ENCODE peak calls at places on chromosomes 6 and 20, in seven cellular contexts. P is B cell, X is cardiac fibroblast, C is D721Med, K is uterus, Z is AG09319, L is sigmoid colon. A is an unnamed sample.

GRCh38 chr20:25252686-25253421 is 5.0 kb downstream of the PYGB start:
- DNase-seq in P (no peak), X (no peak), C (no peak), K (no peak), Z (no peak), L (no peak), A (peak)

GRCh38 chr6:150528648-150529285 is 70.9 kb upstream of the PLEKHG1 start:
- DNase-seq in P (no peak), X (peak), C (no peak), K (peak), Z (no peak), L (peak), A (no peak)

GRCh38 chr6:137341721-137342195 is 122.6 kb upstream of the IFNGR1 start:
- DNase-seq in P (peak), X (no peak), C (no peak), K (no peak), Z (peak), L (no peak), A (peak)

GRCh38 chr6:2667617-2668016 is 83.1 kb downstream of the MYLK4 start:
- DNase-seq in P (no peak), X (no peak), C (no peak), K (no peak), Z (no peak), L (no peak), A (no peak)

GRCh38 chr6:89372506-89372901 is 20.0 kb upstream of the UBE2J1 start:
- DNase-seq in P (no peak), X (no peak), C (no peak), K (no peak), Z (no peak), L (no peak), A (no peak)

GRCh38 chr6:162999575-163000285 is 272.0 kb downstream of the PACRG start:
- DNase-seq in P (no peak), X (peak), C (no peak), K (no peak), Z (no peak), L (no peak), A (no peak)

GRCh38 chr6:158011478-158011920 is 29.8 kb downstream of the SYNJ2 start:
- DNase-seq in P (no peak), X (peak), C (no peak), K (no peak), Z (no peak), L (no peak), A (no peak)

GRCh38 chr6:89048985-89049384 is 31.6 kb upstream of the PNRC1 start:
- DNase-seq in P (no peak), X (peak), C (no peak), K (no peak), Z (no peak), L (no peak), A (no peak)

GRCh38 chr6:127053032-127053908 is 65.2 kb upstream of the RSPO3 start:
- DNase-seq in P (no peak), X (peak), C (no peak), K (no peak), Z (no peak), L (no peak), A (no peak)

GRCh38 chr6:47153066-47153755 is 111.1 kb upstream of the ADGRF1 start:
- DNase-seq in P (no peak), X (peak), C (no peak), K (no peak), Z (no peak), L (no peak), A (peak)

GRCh38 chr6:9064156-9064555 is 628.8 kb upstream of the SLC35B3 start:
- DNase-seq in P (no peak), X (no peak), C (no peak), K (no peak), Z (no peak), L (no peak), A (no peak)

GRCh38 chr20:35431621-35432429 is 6.2 kb downstream of the GDF5 start:
- DNase-seq in P (no peak), X (no peak), C (no peak), K (no peak), Z (no peak), L (no peak), A (no peak)

GRCh38 chr20:19987046-19987445 is 30.1 kb upstream of the NAA20 start:
- DNase-seq in P (no peak), X (no peak), C (no peak), K (no peak), Z (no peak), L (no peak), A (no peak)

GRCh38 chr20:35006009-35006408 is 50.3 kb downstream of the MYH7B start:
- DNase-seq in P (no peak), X (no peak), C (no peak), K (peak), Z (no peak), L (peak), A (no peak)

GRCh38 chr6:121794630-121795029 is 359.2 kb downstream of the GJA1 start:
- DNase-seq in P (no peak), X (peak), C (no peak), K (no peak), Z (peak), L (no peak), A (no peak)

GRCh38 chr6:41237128-41237527 is 9.0 kb downstream of the TREML4 start:
- DNase-seq in P (no peak), X (no peak), C (no peak), K (no peak), Z (no peak), L (no peak), A (no peak)

DNA sequence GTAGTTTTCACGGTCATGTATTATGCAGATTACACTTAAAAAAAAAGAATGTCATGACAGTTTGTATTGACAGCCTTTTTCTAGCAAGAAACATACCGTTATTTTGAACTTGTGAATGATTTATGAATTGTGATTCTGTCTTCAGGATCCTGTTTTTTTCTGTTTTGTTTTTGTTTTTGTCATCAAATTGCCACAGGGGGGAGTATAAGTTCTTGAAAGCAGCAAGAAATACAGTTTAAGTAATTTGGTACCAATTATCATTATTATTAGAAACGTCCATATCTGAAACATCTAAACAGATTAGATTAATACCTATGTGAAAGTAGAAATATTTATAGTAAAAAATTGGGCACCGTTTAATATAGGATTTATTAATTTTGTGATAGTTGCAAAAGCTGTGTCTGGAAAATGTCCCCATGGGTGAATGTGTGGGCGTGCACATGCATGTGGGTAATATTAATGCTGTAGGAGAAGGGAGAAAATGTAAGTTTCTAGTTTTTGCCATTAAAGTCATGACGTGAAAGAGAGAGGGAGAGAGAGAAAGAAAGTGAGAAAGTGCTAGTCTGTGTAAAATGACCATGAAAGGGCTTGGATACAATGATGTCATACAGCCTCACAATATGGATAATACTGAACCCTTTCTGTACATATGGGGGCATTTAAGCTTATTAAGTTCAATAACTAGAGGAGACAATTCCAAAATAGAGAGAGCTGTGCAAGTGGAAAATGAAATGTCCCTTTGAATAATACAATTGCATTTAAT is 9.4 kb upstream of the CCN2 start:
- DNase-seq in P (no peak), X (peak), C (no peak), K (no peak), Z (no peak), L (no peak), A (no peak)
- TF ChIP-seq CTCF in P (peak), X (peak), C (no peak), K (peak), Z (peak), L (no peak), A (peak)

DNA sequence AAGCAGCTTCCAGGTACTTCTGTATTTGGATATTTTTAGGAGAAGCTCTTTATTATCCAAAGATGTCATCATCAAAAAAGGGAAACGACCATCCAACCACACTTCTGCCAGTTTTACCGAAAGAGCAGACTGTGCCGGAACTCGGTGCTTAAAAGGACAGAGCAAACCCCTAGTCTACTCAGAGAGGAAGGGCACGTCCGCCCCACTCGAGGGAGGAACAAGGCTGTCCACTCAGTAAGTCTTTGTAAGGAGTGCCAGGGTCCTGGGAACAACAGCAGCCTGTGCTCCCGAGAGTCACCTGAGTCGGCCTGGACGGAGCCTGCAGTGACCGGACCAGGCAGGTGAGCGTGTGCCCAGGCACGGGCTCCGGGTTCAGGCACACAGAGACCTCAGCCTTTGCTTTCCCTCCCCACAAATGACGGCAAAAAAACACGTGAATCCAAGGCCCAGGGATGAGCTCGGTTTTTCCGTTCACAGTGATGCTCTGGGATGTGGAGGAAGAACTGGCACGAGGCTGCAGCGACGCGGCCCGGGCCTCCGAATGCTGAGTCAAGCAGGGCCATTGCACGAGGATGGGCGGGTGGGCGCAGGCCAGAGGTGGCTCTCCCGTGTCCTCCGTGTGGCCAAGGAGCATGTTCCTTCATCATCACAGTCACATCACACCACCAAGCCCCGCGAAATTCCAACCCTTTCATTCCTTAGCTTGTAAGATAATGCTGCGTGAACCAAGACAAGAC is 17.4 kb upstream of the SLCO4A1 start:
- DNase-seq in P (no peak), X (no peak), C (no peak), K (no peak), Z (no peak), L (no peak), A (no peak)
- TF ChIP-seq CTCF in P (no peak), X (no peak), C (no peak), K (no peak), Z (no peak), L (no peak), A (no peak)

GRCh38 chr20:59954718-59955117 is 3.5 kb upstream of the CDH26 start:
- DNase-seq in P (no peak), X (no peak), C (no peak), K (no peak), Z (no peak), L (no peak), A (no peak)

GRCh38 chr20:59958626-59959025 is 403 bp downstream of the CDH26 start:
- DNase-seq in P (no peak), X (no peak), C (no peak), K (no peak), Z (no peak), L (no peak), A (no peak)

GRCh38 chr20:59949911-59950310 is 8.3 kb upstream of the CDH26 start:
- DNase-seq in P (no peak), X (no peak), C (no peak), K (no peak), Z (no peak), L (no peak), A (peak)

GRCh38 chr20:59958123-59958522 is at the start of gene CDH26:
- DNase-seq in P (no peak), X (no peak), C (no peak), K (no peak), Z (no peak), L (no peak), A (no peak)

GRCh38 chr20:59955131-59955796 is 3.0 kb upstream of the CDH26 start:
- DNase-seq in P (no peak), X (peak), C (no peak), K (no peak), Z (no peak), L (no peak), A (no peak)
- TF ChIP-seq CTCF in P (no peak), X (peak), C (peak), K (no peak), Z (peak), L (no peak), A (peak)

GRCh38 chr20:59403261-59403961 is 103.0 kb downstream of the EDN3 start:
- DNase-seq in P (no peak), X (no peak), C (peak), K (no peak), Z (no peak), L (no peak), A (peak)

GRCh38 chr20:59405226-59405815 is 104.9 kb downstream of the EDN3 start:
- DNase-seq in P (no peak), X (no peak), C (no peak), K (no peak), Z (no peak), L (peak), A (no peak)

GRCh38 chr20:59402697-59403096 is 102.3 kb downstream of the EDN3 start:
- DNase-seq in P (no peak), X (no peak), C (no peak), K (no peak), Z (no peak), L (no peak), A (no peak)

GRCh38 chr20:59404749-59405148 is 104.3 kb downstream of the EDN3 start:
- DNase-seq in P (no peak), X (no peak), C (no peak), K (no peak), Z (no peak), L (no peak), A (no peak)

GRCh38 chr20:59403962-59404314 is 103.5 kb downstream of the EDN3 start:
- DNase-seq in P (no peak), X (no peak), C (no peak), K (no peak), Z (no peak), L (no peak), A (no peak)
- TF ChIP-seq CTCF in P (peak), X (no peak), C (no peak), K (no peak), Z (no peak), L (no peak), A (peak)

DNA sequence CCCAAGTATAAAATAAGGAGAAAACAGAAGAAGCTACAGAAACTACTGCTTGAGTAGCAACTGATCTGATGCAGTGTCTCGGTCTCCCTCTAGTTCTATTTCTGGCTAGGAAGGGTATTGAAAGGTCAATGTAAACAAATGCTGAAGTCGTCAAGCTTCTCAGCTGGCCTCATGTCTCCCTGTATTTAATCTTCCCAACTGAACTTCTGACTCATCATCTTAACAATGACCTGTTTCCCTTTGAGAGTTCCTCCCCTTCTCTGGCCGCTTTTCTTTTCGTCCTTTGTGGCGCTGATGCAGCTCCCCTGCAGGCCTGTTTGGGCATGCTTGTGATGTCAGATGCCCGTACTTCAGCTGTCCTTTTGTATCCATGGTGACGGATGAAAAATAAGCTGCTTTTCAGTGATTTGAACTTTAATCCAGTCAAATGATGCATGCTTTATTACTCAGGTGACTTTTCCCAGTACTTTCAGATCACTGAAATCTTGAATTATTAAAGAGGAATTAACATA is 7.8 kb upstream of the LCA5 start:
- DNase-seq in P (no peak), X (peak), C (peak), K (peak), Z (peak), L (peak), A (peak)
- TF ChIP-seq CTCF in P (peak), X (peak), C (peak), K (peak), Z (peak), L (peak), A (no peak)

GRCh38 chr6:85593438-85594196 is at the start of gene SNX14:
- DNase-seq in P (peak), X (peak), C (peak), K (peak), Z (peak), L (peak), A (peak)
- TF ChIP-seq CTCF in P (no peak), X (no peak), C (no peak), K (no peak), Z (no peak), L (no peak), A (no peak)

GRCh38 chr6:25315194-25315593 is 36.0 kb downstream of the CARMIL1 start:
- DNase-seq in P (no peak), X (no peak), C (no peak), K (no peak), Z (no peak), L (no peak), A (no peak)

GRCh38 chr6:25312034-25312620 is 33.0 kb downstream of the CARMIL1 start:
- DNase-seq in P (no peak), X (peak), C (no peak), K (no peak), Z (peak), L (no peak), A (no peak)

GRCh38 chr6:25311251-25311910 is 32.2 kb downstream of the CARMIL1 start:
- DNase-seq in P (no peak), X (peak), C (no peak), K (no peak), Z (no peak), L (no peak), A (no peak)

GRCh38 chr6:25314776-25315175 is 35.6 kb downstream of the CARMIL1 start:
- DNase-seq in P (no peak), X (no peak), C (no peak), K (no peak), Z (no peak), L (no peak), A (no peak)

DNA sequence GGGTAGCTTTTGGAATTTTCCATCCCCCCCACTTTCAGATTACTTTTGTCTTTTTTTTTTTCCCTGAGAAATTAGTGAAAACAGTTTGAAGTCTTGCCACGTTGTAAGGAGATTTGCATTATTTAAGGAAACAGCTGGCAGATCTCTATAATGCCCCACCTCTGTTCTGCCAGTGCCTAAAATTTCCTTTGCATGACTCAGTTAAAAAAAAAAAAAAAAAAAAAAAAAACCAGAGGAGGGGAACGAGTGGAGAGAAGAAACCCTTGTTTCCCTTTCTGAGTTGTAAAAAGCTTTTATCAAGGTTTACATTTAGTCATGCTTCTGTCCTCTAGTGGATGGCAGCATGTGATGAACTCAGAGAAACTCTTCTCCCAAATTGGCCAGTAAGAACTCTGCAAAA is 33.5 kb downstream of the CARMIL1 start:
- DNase-seq in P (no peak), X (peak), C (no peak), K (no peak), Z (no peak), L (no peak), A (peak)
- TF ChIP-seq CTCF in P (no peak), X (no peak), C (no peak), K (no peak), Z (peak), L (no peak), A (no peak)

GRCh38 chr6:155340464-155341129 is 26.3 kb upstream of the TFB1M start:
- DNase-seq in P (no peak), X (peak), C (no peak), K (no peak), Z (peak), L (no peak), A (no peak)
- TF ChIP-seq CTCF in P (no peak), X (peak), C (no peak), K (no peak), Z (peak), L (no peak), A (no peak)

DNA sequence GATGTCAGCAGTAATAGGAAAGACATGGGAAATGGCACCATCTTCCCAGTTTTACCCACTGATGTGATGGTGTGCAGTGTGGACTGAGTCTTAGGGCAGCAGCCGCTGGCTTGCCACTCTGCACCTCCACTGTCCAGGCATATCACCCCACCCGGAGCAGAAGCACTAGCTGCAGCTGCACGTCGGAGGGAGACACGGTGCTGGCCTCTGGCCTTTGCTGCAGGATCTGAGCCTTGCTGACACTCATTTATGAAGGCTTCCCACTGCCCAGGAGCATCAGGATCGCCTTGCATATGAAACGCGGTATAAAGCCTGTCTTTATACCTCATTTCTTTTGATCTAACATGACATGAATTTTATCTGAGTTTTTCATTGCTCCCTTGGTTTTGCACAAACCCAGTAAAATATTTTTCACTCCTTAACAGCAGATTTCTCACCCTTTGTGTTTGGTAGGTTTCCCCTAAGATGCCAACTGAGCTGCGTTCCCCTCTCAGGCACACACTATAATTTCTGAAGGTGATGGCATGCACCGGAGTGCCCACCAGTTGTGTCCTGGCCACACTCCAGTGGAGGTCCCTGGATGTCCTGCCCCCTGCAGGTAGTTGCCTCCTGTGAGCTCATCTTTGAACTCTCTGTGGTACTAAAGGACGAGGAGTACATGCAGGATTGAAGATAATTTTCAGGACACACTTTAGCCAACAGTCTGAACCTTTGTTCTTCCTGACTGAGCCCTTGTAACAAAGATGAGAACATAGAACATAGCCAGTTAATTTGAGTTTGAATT is 8.9 kb upstream of the EXOC2 start:
- DNase-seq in P (no peak), X (no peak), C (no peak), K (no peak), Z (no peak), L (no peak), A (no peak)
- TF ChIP-seq CTCF in P (no peak), X (no peak), C (peak), K (no peak), Z (no peak), L (no peak), A (no peak)

GRCh38 chr6:25332165-25332564 is 53.0 kb downstream of the CARMIL1 start:
- DNase-seq in P (no peak), X (no peak), C (no peak), K (no peak), Z (no peak), L (no peak), A (no peak)
- TF ChIP-seq CTCF in P (no peak), X (no peak), C (no peak), K (no peak), Z (no peak), L (no peak), A (no peak)

A was measured in PC-9.